ENCODE peak calls at places on chromosomes 12 and 14, in five cellular contexts. R, H, Q, G and C are unnamed samples.

GRCh38 chr12:131726-132465 is 65.3 kb downstream of the IQSEC3 start:
- DNase-seq in Q (no peak), G (no peak), H (peak), R (no peak), C (no peak)

GRCh38 chr14:93042968-93043940 is 72.5 kb downstream of the ITPK1 start:
- DNase-seq in G (no peak), H (peak), R (no peak), Q (no peak), C (no peak)

GRCh38 chr14:37145395-37145794 is 27.0 kb downstream of the SLC25A21 start:
- DNase-seq in R (no peak), H (no peak), Q (no peak), G (no peak), C (no peak)

GRCh38 chr12:127310548-127310947 is 956.4 kb upstream of the TMEM132C start:
- DNase-seq in R (no peak), G (peak), H (no peak), Q (no peak), C (no peak)

GRCh38 chr12:79560165-79560889 is 130.4 kb downstream of the PAWR start:
- DNase-seq in R (no peak), Q (no peak), G (no peak), H (no peak), C (no peak)

GRCh38 chr14:71739273-71739990 is 192.8 kb upstream of the RGS6 start:
- DNase-seq in G (no peak), Q (no peak), H (peak), R (no peak), C (no peak)

GRCh38 chr14:59020382-59020781 is 168.1 kb upstream of the DAAM1 start:
- DNase-seq in G (no peak), R (no peak), Q (no peak), H (peak), C (no peak)

GRCh38 chr12:1457901-1458300 is 136.5 kb downstream of the FBXL14 start:
- DNase-seq in H (no peak), R (no peak), G (no peak), Q (no peak), C (no peak)

GRCh38 chr14:35147711-35148110 is 25.4 kb downstream of the PRORP start:
- DNase-seq in R (no peak), G (no peak), Q (no peak), H (no peak), C (no peak)

GRCh38 chr12:96879301-96879700 is 27.8 kb upstream of the NEDD1 start:
- DNase-seq in Q (no peak), H (no peak), G (no peak), R (no peak), C (no peak)

GRCh38 chr12:50527086-50527726 is 22.4 kb downstream of the DIP2B start:
- DNase-seq in Q (no peak), H (no peak), G (no peak), R (no peak), C (no peak)

GRCh38 chr12:101925352-101925751 is 48.0 kb downstream of the DRAM1 start:
- DNase-seq in H (peak), G (no peak), Q (no peak), R (no peak), C (no peak)

GRCh38 chr12:19572920-19573558 is 133.7 kb downstream of the AEBP2 start:
- DNase-seq in Q (no peak), R (peak), G (peak), H (peak), C (no peak)

GRCh38 chr12:1908758-1909157 is 9.7 kb downstream of the CACNA2D4 start:
- DNase-seq in G (no peak), H (no peak), R (no peak), Q (no peak), C (no peak)

GRCh38 chr14:95433094-95433478 is 83.4 kb downstream of the SYNE3 start:
- DNase-seq in G (no peak), H (no peak), R (no peak), Q (no peak), C (no peak)

GRCh38 chr12:24838531-24838950 is 110.4 kb downstream of the BCAT1 start:
- DNase-seq in R (no peak), H (no peak), Q (peak), G (peak), C (no peak)

GRCh38 chr14:61860294-61860918 is 98.2 kb downstream of the SNAPC1 start:
- DNase-seq in R (peak), G (peak), H (peak), Q (no peak), C (peak)

GRCh38 chr14:75711134-75711795 is 50.2 kb downstream of the TTLL5 start:
- DNase-seq in G (peak), Q (no peak), R (peak), H (peak), C (no peak)

GRCh38 chr12:40292788-40293429 is 68.1 kb downstream of the LRRK2 start:
- DNase-seq in Q (no peak), G (no peak), R (no peak), H (no peak), C (no peak)

GRCh38 chr14:88233915-88234314 is 89.2 kb downstream of the KCNK10 start:
- DNase-seq in H (no peak), R (no peak), Q (no peak), G (no peak), C (no peak)

GRCh38 chr14:64704743-64705405 is 650 bp downstream of the PLEKHG3 start:
- DNase-seq in Q (no peak), G (no peak), H (no peak), R (peak), C (no peak)

GRCh38 chr14:104016873-104017650 is 68.4 kb upstream of the ASPG start:
- DNase-seq in G (no peak), H (no peak), Q (no peak), R (no peak), C (no peak)